ENCODE peak calls at places on chromosomes 11 and 22, in four cellular contexts. X is neuronal stem cell; H is activated effector memory CD4-positive, alpha-beta T cell treated with Interleukin-2 at 50 U/mL for 16 hours; U is hepatocyte. M is an unnamed sample.

GRCh38 chr11:73252577-73253191 is 19.5 kb upstream of the P2RY6 start:
- DNase-seq in X (no peak), U (no peak), H (no peak), M (no peak)

GRCh38 chr11:97965849-97966646 is 1054.7 kb upstream of the CNTN5 start:
- DNase-seq in H (no peak), X (no peak), U (no peak), M (no peak)

GRCh38 chr22:31230871-31231621 is 18.9 kb downstream of the LIMK2 start:
- DNase-seq in X (no peak), H (peak), U (peak), M (peak)

GRCh38 chr11:75421035-75421602 is 11.9 kb downstream of the KLHL35 start:
- DNase-seq in U (no peak), X (no peak), H (no peak), M (peak)

GRCh38 chr11:61133956-61134662 is 27.1 kb downstream of the VPS37C start:
- DNase-seq in X (no peak), U (no peak), H (no peak), M (no peak)

GRCh38 chr11:119218141-119218878 is 12.2 kb downstream of the CBL start:
- DNase-seq in X (no peak), H (no peak), U (peak), M (no peak)

GRCh38 chr11:79055866-79056632 is 384.8 kb downstream of the TENM4 start:
- DNase-seq in H (no peak), X (no peak), U (no peak), M (no peak)

GRCh38 chr11:110243804-110244203 is 52.6 kb downstream of the RDX start:
- DNase-seq in H (no peak), U (no peak), X (no peak), M (no peak)

M was measured in midbrain.